ENCODE peak calls at places on chromosome 20, in five cellular contexts. M is pancreas, T is upper lobe of right lung, Q is GM12865, C is right lobe of liver. E is an unnamed sample.

GRCh38 chr20:15637971-15638754 is 935.1 kb downstream of the KIF16B start:
- DNase-seq in M (no peak), T (no peak), Q (no peak), C (no peak), E (no peak)

GRCh38 chr20:35831029-35831428 is 59.2 kb downstream of the PHF20 start:
- DNase-seq in M (no peak), T (no peak), Q (no peak), C (no peak), E (no peak)

GRCh38 chr20:3239026-3239866 is at the start of gene SLC4A11:
- DNase-seq in M (peak; percentile 82), T (peak; percentile 90), Q (peak; percentile 63), C (no peak), E (peak; percentile 41)

GRCh38 chr20:53735536-53736050 is 142.0 kb upstream of the ZNF217 start:
- DNase-seq in M (no peak), T (no peak), Q (peak; percentile 37), C (no peak), E (peak; percentile 86)

GRCh38 chr20:34948030-34948429 is 7.6 kb downstream of the GSS start:
- DNase-seq in M (no peak), T (no peak), Q (no peak), C (no peak), E (peak; percentile 76)

GRCh38 chr20:1509237-1509636 is 18.0 kb upstream of the SIRPB2 start:
- DNase-seq in M (no peak), T (no peak), Q (peak; percentile 43), C (no peak), E (peak; percentile 52)

GRCh38 chr20:4040283-4041179 is 25.2 kb upstream of the RNF24 start:
- DNase-seq in M (no peak), T (no peak), Q (no peak), C (no peak), E (no peak)

GRCh38 chr20:16944753-16945152 is 196.6 kb downstream of the OTOR start:
- DNase-seq in M (no peak), T (no peak), Q (no peak), C (no peak), E (no peak)

GRCh38 chr20:3209023-3209945 is at the start of gene ITPA:
- DNase-seq in M (peak; percentile 74), T (peak; percentile 80), Q (peak; percentile 71), C (peak; percentile 60), E (peak; percentile 15)

GRCh38 chr20:45320948-45321595 is 13.0 kb upstream of the MATN4 start:
- DNase-seq in M (no peak), T (peak; percentile 36), Q (peak; percentile 62), C (no peak), E (no peak)

GRCh38 chr20:4235512-4236043 is 220.2 kb upstream of the RNF24 start:
- DNase-seq in M (no peak), T (no peak), Q (no peak), C (no peak), E (no peak)

GRCh38 chr20:4320284-4320683 is 304.9 kb upstream of the RNF24 start:
- DNase-seq in M (no peak), T (no peak), Q (no peak), C (no peak), E (no peak)

GRCh38 chr20:35398660-35399144 is 13.1 kb downstream of the UQCC1 start:
- DNase-seq in M (no peak), T (no peak), Q (no peak), C (no peak), E (no peak)

GRCh38 chr20:29497261-29497671 is 1760.2 kb upstream of the DEFB115 start:
- DNase-seq in M (peak; percentile 67), T (peak; percentile 61), Q (peak; percentile 91), C (peak; percentile 71), E (no peak)

GRCh38 chr20:14879020-14879697 is 541.7 kb upstream of the FLRT3 start:
- DNase-seq in M (no peak), T (no peak), Q (peak; percentile 47), C (no peak), E (no peak)

GRCh38 chr20:15224199-15224598 is 886.8 kb upstream of the FLRT3 start:
- DNase-seq in M (no peak), T (no peak), Q (peak; percentile 3), C (no peak), E (no peak)

DNA sequence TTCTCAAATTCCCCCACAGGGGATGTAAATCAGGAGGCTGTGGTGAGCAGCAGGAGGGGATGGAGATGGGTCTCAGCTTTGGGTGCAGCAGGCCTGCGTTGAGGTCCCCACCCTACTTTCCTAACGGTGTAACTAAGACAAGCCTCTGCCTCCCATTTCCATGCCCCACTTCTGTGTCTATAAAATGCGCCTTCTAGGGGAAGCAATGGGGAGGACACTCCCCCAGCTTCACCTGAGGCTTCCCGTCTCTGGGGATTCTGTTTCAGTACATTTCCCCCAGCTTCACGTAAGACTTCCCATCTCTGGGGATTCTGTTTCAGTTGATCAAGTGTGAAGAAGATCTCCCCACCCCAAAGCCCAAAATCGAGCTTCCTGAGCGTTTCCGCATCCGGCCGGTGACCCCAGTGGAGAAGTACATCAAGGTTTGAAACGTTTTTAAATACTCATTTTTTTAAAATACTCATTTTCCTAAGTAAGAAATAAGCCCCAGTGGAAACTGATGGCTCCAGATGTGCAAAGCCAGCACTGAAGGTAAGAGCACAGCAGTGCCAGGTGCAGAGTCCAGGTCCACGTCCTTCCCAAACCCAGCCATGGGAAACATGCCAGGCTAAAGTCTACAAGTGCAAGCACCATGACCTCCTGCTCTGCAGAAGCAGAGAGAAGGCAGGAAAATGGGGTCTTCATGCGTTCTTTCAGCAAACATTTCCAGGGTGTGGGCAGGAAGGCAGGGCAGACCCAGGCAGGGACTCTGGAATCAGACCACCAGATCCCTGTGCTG is 73.1 kb downstream of the ANKRD60 start:
- DNase-seq in M (no peak), T (no peak), Q (no peak), C (peak; percentile 51), E (no peak)
- TF ChIP-seq CTCF in M (no peak), T (no peak), Q (peak; percentile 4), C (no peak), E (no peak)

DNA sequence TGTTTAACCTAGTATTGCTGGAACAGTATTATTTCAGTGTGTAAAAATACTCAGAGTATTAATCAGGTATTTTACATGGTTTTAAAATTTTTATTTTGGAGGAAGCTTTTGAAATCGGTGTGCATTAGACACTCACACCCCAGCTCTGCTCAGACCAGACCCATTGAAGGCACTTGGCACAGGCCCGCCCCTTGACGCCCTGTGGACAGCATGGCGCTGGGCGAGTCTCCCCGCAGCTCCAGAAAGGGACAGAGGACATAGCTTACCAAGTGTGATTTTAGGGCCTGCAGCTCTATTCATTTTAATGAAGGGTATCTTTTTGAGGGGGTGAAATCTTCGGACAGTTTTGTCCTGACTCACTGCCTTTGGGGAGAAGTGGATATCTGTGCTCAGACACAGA is 164.5 kb downstream of the CDH4 start:
- DNase-seq in M (no peak), T (no peak), Q (no peak), C (no peak), E (no peak)
- TF ChIP-seq CTCF in M (no peak), T (no peak), Q (no peak), C (no peak), E (no peak)

GRCh38 chr20:63381781-63382431 is 20.8 kb upstream of the CHRNA4 start:
- DNase-seq in M (peak; percentile 77), T (no peak), Q (no peak), C (no peak), E (no peak)
- TF ChIP-seq CTCF in M (peak; percentile 91), T (peak; percentile 87), Q (peak; percentile 89), C (peak; percentile 92), E (peak; percentile 95)

DNA sequence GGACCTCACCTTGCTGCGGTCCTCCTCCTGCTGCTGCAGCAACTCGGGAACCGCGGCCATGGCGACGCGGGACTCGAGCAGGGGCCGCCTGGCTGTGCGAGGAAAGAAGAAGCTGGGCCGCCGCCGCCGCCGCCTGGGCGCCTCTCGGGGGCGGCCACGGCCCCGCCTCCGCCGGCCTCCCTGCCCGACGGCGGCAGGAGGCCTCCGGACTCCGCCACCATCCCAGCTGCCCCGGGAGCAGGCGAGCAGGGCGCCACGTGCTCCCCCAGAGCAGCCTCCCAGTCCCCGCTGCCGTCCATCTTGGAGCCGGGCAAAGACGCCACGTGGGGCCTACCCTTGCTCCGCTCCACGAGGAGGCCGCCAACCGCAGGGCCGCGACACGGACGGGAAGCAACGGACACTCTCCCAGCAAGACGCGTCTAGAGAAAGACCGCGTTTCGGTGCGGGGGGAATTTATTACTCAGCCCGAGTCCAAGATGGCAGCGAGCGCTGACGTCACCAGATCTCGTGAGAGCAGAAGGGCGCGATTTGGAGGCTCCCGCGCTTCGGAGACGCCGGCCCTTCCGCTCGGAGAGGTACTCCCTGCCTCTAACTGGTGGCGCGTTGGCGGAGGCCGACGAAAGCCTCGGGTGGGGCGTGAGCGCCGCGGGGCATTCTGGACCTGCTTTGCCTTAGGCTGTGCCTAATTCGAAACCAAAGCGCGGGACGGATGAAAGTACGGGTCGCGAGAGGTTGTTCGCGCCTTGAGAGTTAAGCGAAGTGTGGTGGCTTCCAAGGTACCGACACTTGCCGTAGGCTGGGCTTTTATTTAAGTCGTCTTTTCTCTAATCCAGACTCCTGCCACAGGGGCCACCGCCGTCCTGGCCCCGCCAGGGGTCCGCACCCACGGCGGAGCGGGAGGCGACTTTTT is at the start of the genes MGME1 and SNX5:
- DNase-seq in M (peak; percentile 98), T (peak; percentile 100), Q (peak; percentile 100), C (peak; percentile 100), E (peak; percentile 100)
- TF ChIP-seq CTCF in M (no peak), T (no peak), Q (no peak), C (no peak), E (no peak)

DNA sequence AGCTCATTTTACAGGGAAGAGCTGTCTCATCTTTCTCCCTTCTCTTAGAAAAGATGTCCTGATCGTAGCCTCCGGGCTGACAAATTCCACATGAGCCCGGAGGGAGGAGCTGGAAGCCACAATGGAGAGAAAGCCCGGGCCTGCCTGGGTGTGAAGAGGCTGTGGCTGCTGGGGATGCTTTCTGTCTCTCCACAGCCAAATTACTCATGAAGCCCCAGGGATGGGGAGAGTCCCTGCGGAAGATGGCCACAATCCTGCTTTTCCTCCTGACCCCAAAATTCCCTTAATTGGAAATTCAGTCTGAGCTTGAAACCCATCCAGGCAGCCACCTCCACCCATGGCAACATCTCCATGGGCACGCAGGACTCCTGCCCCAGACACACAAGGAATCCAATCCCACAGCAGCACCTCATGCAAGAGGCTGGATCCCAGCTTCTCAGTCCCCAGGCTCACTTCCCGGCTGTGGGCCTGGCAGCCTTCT is 32.4 kb downstream of the JPH2 start:
- DNase-seq in M (no peak), T (no peak), Q (no peak), C (no peak), E (peak; percentile 73)
- TF ChIP-seq CTCF in M (no peak), T (no peak), Q (no peak), C (no peak), E (peak; percentile 14)

DNA sequence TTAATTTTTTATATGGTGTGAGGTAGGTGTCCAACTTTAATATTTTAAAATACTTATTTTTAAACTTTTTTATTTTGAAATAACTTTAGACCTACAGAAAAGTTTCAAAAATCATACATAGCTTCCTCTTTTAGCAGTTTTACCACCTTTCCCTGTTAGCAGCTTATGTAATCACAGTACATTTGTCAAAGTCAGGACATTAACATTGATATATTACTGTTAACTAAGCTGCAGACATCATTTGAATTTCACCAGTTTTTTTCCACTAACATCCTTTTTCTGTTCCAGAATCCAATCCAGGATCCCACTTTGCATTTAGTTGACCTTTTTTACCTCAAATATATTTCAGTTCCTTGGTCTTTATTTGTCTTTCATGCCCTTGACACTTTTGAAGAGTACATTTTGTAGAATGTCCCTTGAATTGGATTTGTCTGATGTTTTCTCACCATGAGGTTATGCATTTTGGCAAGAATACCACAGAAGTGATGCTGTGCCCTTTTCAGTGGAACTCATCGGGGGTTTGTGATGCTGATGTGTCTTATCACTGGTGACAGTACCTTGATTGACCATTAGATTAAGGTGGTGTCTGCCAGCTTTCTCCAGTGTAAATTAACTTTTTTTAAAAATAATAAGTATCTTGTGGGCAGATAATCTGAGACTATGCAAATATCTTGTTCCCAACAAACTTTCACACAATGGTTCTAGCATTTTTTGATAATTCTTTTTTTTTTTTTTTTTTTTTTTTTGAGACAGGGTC is 33.4 kb downstream of the TTLL9 start:
- DNase-seq in M (no peak), T (no peak), Q (no peak), C (no peak), E (no peak)
- TF ChIP-seq CTCF in M (no peak), T (no peak), Q (no peak), C (no peak), E (no peak)

GRCh38 chr20:37397076-37397953 is 51.4 kb downstream of the SRC start:
- DNase-seq in M (no peak), T (no peak), Q (no peak), C (no peak), E (peak; percentile 24)
- TF ChIP-seq CTCF in M (no peak), T (no peak), Q (no peak), C (no peak), E (peak; percentile 19)

E was measured in HFFc6.